ENCODE peak calls at places on chromosomes 13 and 19, in four cellular contexts. One of them, this sample, is unnamed.

GRCh38 chr19:55619264-55619663 is 5.1 kb downstream of the ZNF784 start:
- DNase-seq in GM23248: peak; percentile 59
- DNase-seq in small intestine: no peak
- DNase-seq in transverse colon: no peak
- DNase-seq in this sample: no peak

GRCh38 chr13:23460309-23460708 is 26.8 kb upstream of the SACS start:
- DNase-seq in GM23248: no peak
- DNase-seq in small intestine: no peak
- DNase-seq in transverse colon: no peak
- DNase-seq in this sample: no peak

GRCh38 chr19:54317108-54317964 is 4.4 kb upstream of the LILRA5 start:
- DNase-seq in GM23248: no peak
- DNase-seq in small intestine: no peak
- DNase-seq in transverse colon: no peak
- DNase-seq in this sample: no peak

GRCh38 chr13:38398810-38399493 is 49.3 kb downstream of the UFM1 start:
- DNase-seq in GM23248: peak; percentile 91
- DNase-seq in small intestine: peak; percentile 1
- DNase-seq in transverse colon: no peak
- DNase-seq in this sample: peak; percentile 85

GRCh38 chr13:98144501-98145350 is 1.8 kb downstream of the FARP1 start:
- DNase-seq in GM23248: peak; percentile 79
- DNase-seq in small intestine: no peak
- DNase-seq in transverse colon: no peak
- DNase-seq in this sample: peak; percentile 13

GRCh38 chr13:110130431-110130830 is 176.5 kb downstream of the COL4A1 start:
- DNase-seq in GM23248: no peak
- DNase-seq in small intestine: no peak
- DNase-seq in transverse colon: no peak
- DNase-seq in this sample: no peak

GRCh38 chr13:85283408-85283807 is 515.8 kb downstream of the SLITRK6 start:
- DNase-seq in GM23248: no peak
- DNase-seq in small intestine: no peak
- DNase-seq in transverse colon: no peak
- DNase-seq in this sample: no peak

GRCh38 chr19:38666662-38667448 is 19.4 kb downstream of the ACTN4 start:
- DNase-seq in GM23248: peak; percentile 90
- DNase-seq in small intestine: peak; percentile 58
- DNase-seq in transverse colon: peak; percentile 47
- DNase-seq in this sample: no peak

GRCh38 chr19:54248016-54248601 is 5.5 kb upstream of the LILRA6 start:
- DNase-seq in GM23248: peak; percentile 37
- DNase-seq in small intestine: no peak
- DNase-seq in transverse colon: peak; percentile 36
- DNase-seq in this sample: no peak

GRCh38 chr13:91154553-91154952 is 192.9 kb upstream of the MIR17HG start:
- DNase-seq in GM23248: no peak
- DNase-seq in small intestine: no peak
- DNase-seq in transverse colon: no peak
- DNase-seq in this sample: peak; percentile 19

GRCh38 chr19:17424743-17425365 is 5.0 kb downstream of the MVB12A start:
- DNase-seq in GM23248: peak; percentile 24
- DNase-seq in small intestine: no peak
- DNase-seq in transverse colon: no peak
- DNase-seq in this sample: no peak

GRCh38 chr13:43335669-43336068 is 312.3 kb downstream of the DNAJC15 start:
- DNase-seq in GM23248: no peak
- DNase-seq in small intestine: no peak
- DNase-seq in transverse colon: no peak
- DNase-seq in this sample: no peak

GRCh38 chr19:17620696-17621095 is 65.2 kb downstream of the COLGALT1 start:
- DNase-seq in GM23248: no peak
- DNase-seq in small intestine: no peak
- DNase-seq in transverse colon: no peak
- DNase-seq in this sample: no peak

GRCh38 chr13:24270639-24271131 is 38.7 kb upstream of the C1QTNF9 start:
- DNase-seq in GM23248: peak; percentile 75
- DNase-seq in small intestine: peak; percentile 69
- DNase-seq in transverse colon: peak; percentile 62
- DNase-seq in this sample: no peak

GRCh38 chr19:11383706-11384048 is 437 bp downstream of the EPOR start:
- DNase-seq in GM23248: no peak
- DNase-seq in small intestine: no peak
- DNase-seq in transverse colon: no peak
- DNase-seq in this sample: no peak

GRCh38 chr19:18218600-18218999 is 7.6 kb downstream of the PDE4C start:
- DNase-seq in GM23248: no peak
- DNase-seq in small intestine: no peak
- DNase-seq in transverse colon: no peak
- DNase-seq in this sample: no peak

GRCh38 chr13:28729541-28729940 is 10.8 kb upstream of the SLC46A3 start:
- DNase-seq in GM23248: no peak
- DNase-seq in small intestine: peak; percentile 72
- DNase-seq in transverse colon: no peak
- DNase-seq in this sample: no peak

GRCh38 chr13:30809787-30810186 is 74.4 kb downstream of the ALOX5AP start:
- DNase-seq in GM23248: no peak
- DNase-seq in small intestine: no peak
- DNase-seq in transverse colon: no peak
- DNase-seq in this sample: no peak

GRCh38 chr13:111005808-111006494 is 91.1 kb upstream of the ANKRD10 start:
- DNase-seq in GM23248: peak; percentile 55
- DNase-seq in small intestine: no peak
- DNase-seq in transverse colon: peak; percentile 17
- DNase-seq in this sample: no peak

GRCh38 chr13:44331446-44331845 is 42.2 kb upstream of the SERP2 start:
- DNase-seq in GM23248: no peak
- DNase-seq in small intestine: no peak
- DNase-seq in transverse colon: no peak
- DNase-seq in this sample: no peak

GRCh38 chr13:73722120-73722519 is 412.1 kb downstream of the KLF12 start:
- DNase-seq in GM23248: peak; percentile 52
- DNase-seq in small intestine: peak; percentile 30
- DNase-seq in transverse colon: no peak
- DNase-seq in this sample: peak; percentile 6

GRCh38 chr19:12482505-12482886 is 2.1 kb downstream of the ZNF709 start:
- DNase-seq in GM23248: peak; percentile 11
- DNase-seq in small intestine: no peak
- DNase-seq in transverse colon: no peak
- DNase-seq in this sample: no peak

GRCh38 chr19:36379510-36379819 is 464 bp upstream of the ZFP14 start:
- DNase-seq in GM23248: no peak
- DNase-seq in small intestine: no peak
- DNase-seq in transverse colon: no peak
- DNase-seq in this sample: no peak

GRCh38 chr13:18959229-18959628 is 222.4 kb downstream of the TUBA3C start:
- DNase-seq in GM23248: no peak
- DNase-seq in small intestine: no peak
- DNase-seq in transverse colon: no peak
- DNase-seq in this sample: no peak

GRCh38 chr13:51832471-51833152 is 12.4 kb downstream of the TMEM272 start:
- DNase-seq in GM23248: peak; percentile 58
- DNase-seq in small intestine: no peak
- DNase-seq in transverse colon: peak; percentile 26
- DNase-seq in this sample: no peak

GRCh38 chr19:38729653-38730469 is 14.4 kb downstream of the CAPN12 start:
- DNase-seq in GM23248: peak; percentile 65
- DNase-seq in small intestine: peak; percentile 64
- DNase-seq in transverse colon: peak; percentile 80
- DNase-seq in this sample: no peak

GRCh38 chr13:73284475-73284874 is 225.7 kb downstream of the KLF5 start:
- DNase-seq in GM23248: no peak
- DNase-seq in small intestine: no peak
- DNase-seq in transverse colon: no peak
- DNase-seq in this sample: no peak

GRCh38 chr19:9857920-9858746 is 23.0 kb downstream of the PIN1 start:
- DNase-seq in GM23248: no peak
- DNase-seq in small intestine: peak; percentile 39
- DNase-seq in transverse colon: no peak
- DNase-seq in this sample: no peak

GRCh38 chr13:85798999-85799646 is at the start of gene SLITRK6:
- DNase-seq in GM23248: peak; percentile 5
- DNase-seq in small intestine: no peak
- DNase-seq in transverse colon: no peak
- DNase-seq in this sample: peak; percentile 47

GRCh38 chr19:5536337-5536894 is 31.3 kb downstream of the TINCR start:
- DNase-seq in GM23248: peak; percentile 65
- DNase-seq in small intestine: no peak
- DNase-seq in transverse colon: no peak
- DNase-seq in this sample: peak; percentile 1

GRCh38 chr19:55901369-55902079 is 30.6 kb downstream of the NLRP13 start:
- DNase-seq in GM23248: no peak
- DNase-seq in small intestine: no peak
- DNase-seq in transverse colon: no peak
- DNase-seq in this sample: no peak

DNA sequence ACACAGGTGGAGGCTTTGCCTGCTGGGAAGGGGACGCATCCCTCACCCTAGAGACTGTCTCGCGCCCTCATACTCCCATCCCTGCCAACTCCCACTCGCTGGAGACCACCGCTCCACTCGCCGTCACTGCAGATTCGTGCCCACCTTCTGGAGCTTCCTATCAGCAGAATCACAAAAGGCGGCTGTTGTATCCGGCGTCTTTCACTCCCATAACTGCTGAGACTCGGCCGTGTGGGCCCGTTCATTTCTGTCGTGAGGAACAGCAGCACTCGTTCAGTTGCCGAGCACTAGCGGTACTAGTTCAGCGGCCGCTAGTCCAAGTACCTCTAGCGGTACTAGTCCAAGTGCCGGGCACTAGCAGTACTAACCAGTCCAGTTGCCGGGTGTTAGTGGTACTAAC is 124.6 kb upstream of the MCF2L start:
- DNase-seq in GM23248: no peak
- DNase-seq in small intestine: no peak
- DNase-seq in transverse colon: no peak
- DNase-seq in this sample: no peak
- H3K36me3 ChIP-seq in GM23248: no peaks in the 10 kb centered on the region
- H3K36me3 ChIP-seq in small intestine: peaks cover 4% of the 10 kb centered on the region
- H3K36me3 ChIP-seq in transverse colon: no peaks in the 10 kb centered on the region
- H3K36me3 ChIP-seq in this sample: peaks cover 2% of the 10 kb centered on the region

DNA sequence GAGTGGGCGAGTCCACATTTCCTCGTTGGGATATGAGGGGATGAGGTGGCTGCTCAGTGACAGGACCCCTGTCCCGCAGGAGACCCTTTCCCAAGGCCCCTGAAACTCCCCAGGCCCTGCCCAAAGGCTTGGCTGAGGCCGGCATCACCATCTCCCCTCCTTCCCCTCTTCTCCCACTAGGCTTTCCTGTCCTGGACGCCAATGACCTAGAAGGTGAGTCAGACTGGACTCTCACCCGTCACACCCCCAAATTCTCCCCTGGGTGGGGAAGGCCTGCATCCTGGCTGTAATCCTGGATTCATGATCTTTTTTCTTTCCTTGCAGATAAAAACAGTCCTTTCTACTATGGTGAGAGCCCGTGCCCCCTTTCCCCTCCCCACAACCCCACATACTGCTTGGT is 5.3 kb downstream of the FXYD3 start:
- DNase-seq in GM23248: peak; percentile 42
- DNase-seq in small intestine: peak; percentile 67
- DNase-seq in transverse colon: peak; percentile 67
- DNase-seq in this sample: no peak
- H3K27me3 ChIP-seq in GM23248: no peaks in the 10 kb centered on the region
- H3K27me3 ChIP-seq in small intestine: no peaks in the 10 kb centered on the region
- H3K27me3 ChIP-seq in transverse colon: no peaks in the 10 kb centered on the region
- H3K27me3 ChIP-seq in this sample: peaks cover 3% of the 10 kb centered on the region

GRCh38 chr19:919157-920050 is 2.3 kb downstream of the KISS1R start:
- DNase-seq in GM23248: no peak
- DNase-seq in small intestine: no peak
- DNase-seq in transverse colon: no peak
- DNase-seq in this sample: no peak
- H3K4me3 ChIP-seq in GM23248: no peak overlapping the region
- H3K4me3 ChIP-seq in small intestine: no peak overlapping the region
- H3K4me3 ChIP-seq in transverse colon: peak overlapping the region; percentile 26
- H3K4me3 ChIP-seq in this sample: no peak overlapping the region

GRCh38 chr19:6847828-6848200 is 39.6 kb upstream of the ADGRE1 start:
- DNase-seq in GM23248: no peak
- DNase-seq in small intestine: no peak
- DNase-seq in transverse colon: no peak
- DNase-seq in this sample: no peak
- H3K36me3 ChIP-seq in GM23248: no peaks in the 10 kb centered on the region
- H3K36me3 ChIP-seq in small intestine: no peaks in the 10 kb centered on the region
- H3K36me3 ChIP-seq in transverse colon: no peaks in the 10 kb centered on the region
- H3K36me3 ChIP-seq in this sample: no peaks in the 10 kb centered on the region

GRCh38 chr19:3320853-3321252 is 45.5 kb upstream of the NFIC start:
- DNase-seq in GM23248: no peak
- DNase-seq in small intestine: no peak
- DNase-seq in transverse colon: no peak
- DNase-seq in this sample: no peak

GRCh38 chr19:3321696-3322095 is 44.7 kb upstream of the NFIC start:
- DNase-seq in GM23248: no peak
- DNase-seq in small intestine: no peak
- DNase-seq in transverse colon: no peak
- DNase-seq in this sample: no peak

GRCh38 chr19:3322199-3322978 is 44.0 kb upstream of the NFIC start:
- DNase-seq in GM23248: no peak
- DNase-seq in small intestine: no peak
- DNase-seq in transverse colon: no peak
- DNase-seq in this sample: no peak

GRCh38 chr19:3320354-3320670 is 46.1 kb upstream of the NFIC start:
- DNase-seq in GM23248: no peak
- DNase-seq in small intestine: no peak
- DNase-seq in transverse colon: no peak
- DNase-seq in this sample: no peak

GRCh38 chr19:3319643-3320353 is 46.6 kb upstream of the NFIC start:
- DNase-seq in GM23248: peak; percentile 81
- DNase-seq in small intestine: no peak
- DNase-seq in transverse colon: no peak
- DNase-seq in this sample: no peak
- H3K27me3 ChIP-seq in GM23248: no peaks in the 10 kb centered on the region
- H3K27me3 ChIP-seq in small intestine: no peaks in the 10 kb centered on the region
- H3K27me3 ChIP-seq in transverse colon: peaks cover 40% of the 10 kb centered on the region
- H3K27me3 ChIP-seq in this sample: peaks cover 6% of the 10 kb centered on the region

GRCh38 chr19:13794388-13794751 is 873 bp upstream of the ZSWIM4 start:
- DNase-seq in GM23248: peak; percentile 97
- DNase-seq in small intestine: no peak
- DNase-seq in transverse colon: peak; percentile 78
- DNase-seq in this sample: peak; percentile 96
- H3K4me3 ChIP-seq in GM23248: peak overlapping the region; percentile 80
- H3K4me3 ChIP-seq in small intestine: peak overlapping the region; percentile 58
- H3K4me3 ChIP-seq in transverse colon: peak overlapping the region; percentile 96
- H3K4me3 ChIP-seq in this sample: peak overlapping the region; percentile 89

This sample was measured in BJ.